ENCODE peak calls at places on chromosomes 5 and 9, in four cellular contexts. Z, B, Q and O are unnamed samples.

GRCh38 chr9:29209748-29210276 is 1636.5 kb upstream of the C9orf72 start:
- DNase-seq in Z (no peak), B (no peak), Q (no peak), O (no peak)

GRCh38 chr5:58281189-58281588 is 178.7 kb downstream of the PLK2 start:
- DNase-seq in Z (no peak), B (no peak), Q (no peak), O (no peak)

GRCh38 chr5:111386832-111387162 is 125.5 kb downstream of the STARD4 start:
- DNase-seq in Z (no peak), B (no peak), Q (no peak), O (no peak)

GRCh38 chr9:101738566-101739183 is at the start of gene GRIN3A:
- DNase-seq in Z (no peak), B (no peak), Q (peak; percentile 61), O (peak; percentile 53)

GRCh38 chr5:151578326-151579025 is 12.7 kb downstream of the FAT2 start:
- DNase-seq in Z (no peak), B (no peak), Q (no peak), O (no peak)

GRCh38 chr5:83924891-83925290 is 204.2 kb upstream of the HAPLN1 start:
- DNase-seq in Z (peak; percentile 7), B (no peak), Q (no peak), O (no peak)

GRCh38 chr5:178068293-178068692 is 45.0 kb upstream of the N4BP3 start:
- DNase-seq in Z (no peak), B (no peak), Q (peak; percentile 13), O (no peak)

GRCh38 chr5:94667937-94668336 is 49.5 kb downstream of the SLF1 start:
- DNase-seq in Z (no peak), B (no peak), Q (no peak), O (no peak)

GRCh38 chr9:129665008-129665771 is at the start of gene PRRX2:
- DNase-seq in Z (no peak), B (no peak), Q (peak; percentile 80), O (peak; percentile 77)

GRCh38 chr5:77103457-77103856 is 16.4 kb upstream of the ZBED3 start:
- DNase-seq in Z (no peak), B (no peak), Q (no peak), O (no peak)

GRCh38 chr9:32954642-32955041 is 46.8 kb downstream of the APTX start:
- DNase-seq in Z (no peak), B (no peak), Q (no peak), O (no peak)

GRCh38 chr5:172005708-172006377 is 595 bp downstream of the FBXW11 start:
- DNase-seq in Z (no peak), B (no peak), Q (peak; percentile 69), O (peak; percentile 53)

GRCh38 chr9:75855509-75855908 is 35.0 kb upstream of the PCSK5 start:
- DNase-seq in Z (peak; percentile 16), B (peak; percentile 43), Q (peak; percentile 49), O (peak; percentile 43)
- TF ChIP-seq CTCF in Z (peak; percentile 46), B (peak; percentile 49), Q (peak; percentile 62), O (peak; percentile 63)

DNA sequence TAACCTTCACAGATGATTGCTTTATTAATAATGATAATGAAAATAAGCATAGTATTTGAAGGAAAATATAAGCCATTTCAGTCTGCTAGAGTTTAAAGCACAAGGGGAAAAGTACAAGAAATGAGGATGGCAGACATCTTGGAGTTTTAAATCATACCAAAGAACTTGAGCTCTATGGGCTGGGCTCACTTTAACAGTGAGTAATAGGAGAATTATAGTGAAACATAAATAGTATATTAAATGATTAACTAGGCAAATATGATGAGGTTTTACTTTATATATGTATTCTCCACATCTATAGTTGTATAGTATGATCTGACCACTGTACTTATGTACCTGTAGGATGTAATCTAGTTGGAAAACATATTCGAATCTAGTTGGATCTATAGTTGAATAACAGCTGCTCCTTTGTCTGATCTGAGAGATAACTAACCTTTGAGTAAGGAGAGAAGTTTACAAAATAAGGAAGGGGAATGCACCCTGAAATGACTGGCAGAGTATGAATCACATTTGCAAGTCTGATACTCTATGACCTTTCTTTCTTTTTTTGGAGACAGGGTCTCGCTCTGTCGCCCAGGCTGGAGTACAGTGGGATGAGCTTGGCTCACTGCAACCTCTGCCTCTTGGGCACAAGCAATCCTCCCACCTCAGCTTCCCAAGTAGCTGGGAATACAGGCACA is 17.6 kb downstream of the MEGF9 start:
- DNase-seq in Z (peak; percentile 36), B (no peak), Q (no peak), O (no peak)
- TF ChIP-seq EZH2phosphoT487 in Z (no peak), B (no peak), Q (no peak), O (no peak)

GRCh38 chr9:71781391-71781790 is 13.1 kb upstream of the CEMIP2 start:
- DNase-seq in Z (peak; percentile 10), B (no peak), Q (no peak), O (no peak)

GRCh38 chr9:71780953-71781352 is 12.6 kb upstream of the CEMIP2 start:
- DNase-seq in Z (peak; percentile 5), B (no peak), Q (no peak), O (no peak)

GRCh38 chr9:71778085-71778484 is 9.8 kb upstream of the CEMIP2 start:
- DNase-seq in Z (no peak), B (no peak), Q (no peak), O (no peak)

DNA sequence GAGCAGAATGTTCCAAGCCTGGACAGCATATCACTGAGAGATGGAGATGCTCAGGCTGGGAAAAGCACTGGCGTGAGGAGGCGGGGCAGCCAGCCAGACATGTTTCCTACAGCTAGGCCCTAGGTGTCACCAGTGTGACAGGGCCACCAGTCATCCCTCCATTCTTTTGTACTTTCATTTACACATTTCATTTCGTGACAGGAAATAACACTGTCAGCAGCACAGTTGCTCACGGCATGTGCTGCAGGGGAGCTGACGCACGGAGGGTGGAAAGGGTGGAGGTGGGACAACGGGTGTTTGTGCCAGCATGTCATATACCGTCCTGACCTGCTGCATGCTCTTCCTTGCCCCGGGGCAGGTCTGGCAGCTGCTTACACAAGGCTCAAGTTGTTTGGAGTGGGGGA is 14.8 kb upstream of the CEMIP2 start:
- DNase-seq in Z (peak; percentile 65), B (no peak), Q (no peak), O (peak; percentile 49)
- TF ChIP-seq CTCF in Z (no peak), B (no peak), Q (no peak), O (no peak)

GRCh38 chr9:136609838-136610311 is 52.8 kb upstream of the EGFL7 start:
- DNase-seq in Z (no peak), B (no peak), Q (no peak), O (no peak)

GRCh38 chr9:136611119-136611518 is 51.6 kb upstream of the EGFL7 start:
- DNase-seq in Z (no peak), B (no peak), Q (no peak), O (no peak)

GRCh38 chr9:136609160-136609475 is 53.6 kb upstream of the EGFL7 start:
- DNase-seq in Z (no peak), B (no peak), Q (no peak), O (no peak)

GRCh38 chr9:136611606-136612005 is 51.1 kb upstream of the EGFL7 start:
- DNase-seq in Z (no peak), B (no peak), Q (no peak), O (no peak)

GRCh38 chr9:136610426-136610825 is 52.3 kb upstream of the EGFL7 start:
- DNase-seq in Z (no peak), B (no peak), Q (no peak), O (no peak)
- TF ChIP-seq EZH2phosphoT487 in Z (no peak), B (no peak), Q (no peak), O (no peak)

DNA sequence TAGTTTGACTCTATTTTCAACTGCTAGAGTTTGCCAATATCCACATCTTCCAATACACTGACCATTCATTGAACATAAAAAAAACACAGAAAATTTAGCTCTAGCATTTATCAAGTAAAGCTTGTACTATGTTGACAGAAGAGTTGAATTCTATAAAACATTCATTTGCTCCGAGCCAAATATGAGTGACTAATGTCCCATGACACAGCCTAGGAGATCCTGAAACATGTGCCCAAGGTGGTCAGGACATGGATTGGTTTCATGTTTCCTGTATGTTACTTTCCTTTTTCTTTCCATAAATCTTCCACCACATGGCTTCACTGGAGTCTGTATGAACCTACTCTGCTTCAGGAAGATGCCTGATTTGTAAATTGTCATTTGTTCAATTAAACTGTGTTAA is 122.4 kb upstream of the PRDM9 start:
- DNase-seq in Z (peak; percentile 62), B (no peak), Q (no peak), O (no peak)
- TF ChIP-seq CTCF in Z (no peak), B (no peak), Q (no peak), O (no peak)

GRCh38 chr5:133467325-133467700 is 145.0 kb downstream of the FSTL4 start:
- DNase-seq in Z (no peak), B (no peak), Q (no peak), O (no peak)
- TF ChIP-seq EZH2phosphoT487 in Z (no peak), B (no peak), Q (no peak), O (no peak)